ENCODE peak calls at places on chromosomes 7 and 10, in eight cellular contexts. Y is neural crest cell, O is Caco-2, G is prostate gland, Q is RCC 7860, C is H9, D is foreskin fibroblast, X is caudate nucleus. M is an unnamed sample.
A peak's percentile ranks its signal among the peaks of the same experiment; 100 is the strongest.

GRCh38 chr7:70016044-70016770 is 417.9 kb downstream of the AUTS2 start:
- DNase-seq in C (no peak), Q (no peak), G (no peak), D (peak; percentile 9), O (no peak), Y (no peak), X (no peak), M (no peak)

GRCh38 chr10:94963901-94964300 is 25.4 kb downstream of the CYP2C9 start:
- DNase-seq in C (peak; percentile 38), Q (peak; percentile 34), G (no peak), X (no peak), O (peak; percentile 54), D (peak; percentile 8), Y (peak; percentile 2), M (no peak)

GRCh38 chr7:129951076-129952011 is 1.4 kb downstream of the UBE2H start:
- DNase-seq in Q (no peak), C (peak; percentile 32), D (peak; percentile 36), Y (peak; percentile 22), G (peak; percentile 25), O (no peak), X (no peak), M (no peak)

GRCh38 chr10:93916257-93917063 is 22.7 kb downstream of the SLC35G1 start:
- DNase-seq in Y (no peak), D (peak; percentile 54), C (no peak), Q (peak; percentile 56), X (no peak), G (no peak), O (no peak), M (no peak)

GRCh38 chr7:88835147-88835728 is 39.7 kb upstream of the TEX47 start:
- DNase-seq in X (no peak), G (no peak), D (peak; percentile 23), Y (peak; percentile 15), C (no peak), O (no peak), Q (peak; percentile 33), M (no peak)

GRCh38 chr7:6012355-6013104 is 3.5 kb downstream of the AIMP2 start:
- DNase-seq in D (no peak), O (no peak), X (no peak), Q (no peak), G (no peak), C (no peak), Y (no peak), M (no peak)

GRCh38 chr10:71272122-71272771 is 46.8 kb upstream of the SLC29A3 start:
- DNase-seq in C (no peak), G (no peak), O (no peak), Q (peak; percentile 66), D (peak; percentile 85), Y (no peak), X (no peak), M (no peak)

GRCh38 chr7:111137296-111138195 is 46.6 kb downstream of the LRRN3 start:
- DNase-seq in O (no peak), X (no peak), Y (no peak), G (no peak), Q (no peak), C (no peak), D (peak; percentile 56), M (no peak)

M was measured in D721Med.